ENCODE peak calls at places on chromosomes 13 and 19, in ten cellular contexts. Y, S, G, I, B, X, R, N, A and P are unnamed samples.

GRCh38 chr13:65999441-65999840 is 1230.7 kb downstream of the PCDH9 start:
- DNase-seq in Y (no peak), S (no peak), G (no peak), I (no peak), B (no peak), X (no peak), R (no peak), N (no peak), A (no peak), P (no peak)

GRCh38 chr19:4066176-4066606 is 508 bp downstream of the ZBTB7A start:
- DNase-seq in Y (no peak), S (peak), G (no peak), I (no peak), B (peak), X (no peak), R (no peak), N (peak), A (no peak), P (peak)

GRCh38 chr19:45667620-45668341 is at the start of gene GIPR:
- DNase-seq in Y (peak), S (peak), G (peak), I (no peak), B (peak), X (peak), R (no peak), N (peak), A (peak), P (no peak)

GRCh38 chr19:3210347-3211017 is 14.0 kb upstream of the CELF5 start:
- DNase-seq in Y (no peak), S (no peak), G (peak), I (no peak), B (peak), X (peak), R (peak), N (peak), A (no peak), P (peak)

GRCh38 chr19:40465025-40465780 is at the start of gene BLVRB:
- DNase-seq in Y (peak), S (no peak), G (peak), I (no peak), B (peak), X (no peak), R (peak), N (no peak), A (peak), P (no peak)

GRCh38 chr13:36862002-36862706 is 43.1 kb downstream of the RFXAP start:
- DNase-seq in Y (no peak), S (no peak), G (no peak), I (no peak), B (no peak), X (no peak), R (no peak), N (no peak), A (no peak), P (no peak)

GRCh38 chr19:44741841-44742352 is 6.6 kb upstream of the BCL3 start:
- DNase-seq in Y (peak), S (peak), G (no peak), I (peak), B (no peak), X (peak), R (peak), N (no peak), A (peak), P (no peak)

GRCh38 chr13:91242652-91243051 is 104.8 kb upstream of the MIR17HG start:
- DNase-seq in Y (no peak), S (no peak), G (no peak), I (no peak), B (no peak), X (no peak), R (peak), N (no peak), A (no peak), P (no peak)

GRCh38 chr13:101673360-101674105 is 221.1 kb downstream of the ITGBL1 start:
- DNase-seq in Y (no peak), S (no peak), G (no peak), I (no peak), B (no peak), X (no peak), R (no peak), N (no peak), A (no peak), P (no peak)

GRCh38 chr19:29542327-29542726 is 16.5 kb downstream of the VSTM2B start:
- DNase-seq in Y (no peak), S (no peak), G (no peak), I (no peak), B (no peak), X (no peak), R (no peak), N (no peak), A (no peak), P (no peak)

GRCh38 chr19:37790244-37790925 is 11.0 kb upstream of the ZNF573 start:
- DNase-seq in Y (no peak), S (no peak), G (no peak), I (no peak), B (no peak), X (no peak), R (no peak), N (no peak), A (no peak), P (no peak)

GRCh38 chr13:79482271-79482970 is 1.5 kb downstream of the NDFIP2 start:
- DNase-seq in Y (peak), S (no peak), G (no peak), I (no peak), B (no peak), X (no peak), R (peak), N (no peak), A (no peak), P (no peak)

GRCh38 chr13:51801631-51802099 is 2.3 kb downstream of the DHRS12 start:
- DNase-seq in Y (no peak), S (peak), G (no peak), I (no peak), B (no peak), X (no peak), R (no peak), N (no peak), A (peak), P (no peak)

GRCh38 chr13:113816248-113816924 is 47.5 kb downstream of the GAS6 start:
- DNase-seq in Y (peak), S (no peak), G (no peak), I (no peak), B (no peak), X (no peak), R (no peak), N (no peak), A (no peak), P (no peak)

GRCh38 chr19:35153701-35154534 is 617 bp upstream of the FXYD5 start:
- DNase-seq in Y (no peak), S (no peak), G (peak), I (no peak), B (peak), X (no peak), R (no peak), N (peak), A (no peak), P (no peak)

GRCh38 chr19:19606021-19606420 is 12.5 kb downstream of the PBX4 start:
- DNase-seq in Y (peak), S (no peak), G (no peak), I (no peak), B (peak), X (no peak), R (no peak), N (no peak), A (no peak), P (no peak)